ENCODE peak calls at places on chromosome 11, in five cellular contexts. One of them, this sample, is unnamed.

GRCh38 chr11:84398017-84398626 is 1112.0 kb upstream of the CCDC90B start:
- DNase-seq in H1: no peak
- DNase-seq in IMR-90: peak
- DNase-seq in A549: peak
- DNase-seq in K562: no peak
- DNase-seq in this sample: peak

GRCh38 chr11:29452131-29452530 is 564.7 kb downstream of the KCNA4 start:
- DNase-seq in IMR-90: peak
- DNase-seq in K562: no peak
- DNase-seq in H1: no peak
- DNase-seq in A549: no peak
- DNase-seq in this sample: no peak

GRCh38 chr11:117816151-117816741 is 8.3 kb downstream of the FXYD2 start:
- DNase-seq in IMR-90: peak
- DNase-seq in K562: no peak
- DNase-seq in H1: no peak
- DNase-seq in A549: no peak
- DNase-seq in this sample: peak

GRCh38 chr11:1180171-1180570 is 22.4 kb downstream of the MUC5AC start:
- DNase-seq in IMR-90: no peak
- DNase-seq in A549: no peak
- DNase-seq in H1: no peak
- DNase-seq in K562: no peak
- DNase-seq in this sample: no peak

GRCh38 chr11:131809203-131809948 is 439.0 kb downstream of the NTM start:
- DNase-seq in A549: no peak
- DNase-seq in IMR-90: no peak
- DNase-seq in K562: no peak
- DNase-seq in H1: no peak
- DNase-seq in this sample: no peak

GRCh38 chr11:28585007-28585406 is 476.8 kb downstream of the METTL15 start:
- DNase-seq in A549: no peak
- DNase-seq in IMR-90: peak
- DNase-seq in H1: no peak
- DNase-seq in K562: no peak
- DNase-seq in this sample: no peak

GRCh38 chr11:113350646-113351045 is 36.3 kb downstream of the TTC12 start:
- DNase-seq in IMR-90: no peak
- DNase-seq in K562: no peak
- DNase-seq in A549: no peak
- DNase-seq in H1: no peak
- DNase-seq in this sample: no peak

GRCh38 chr11:57312511-57313021 is 12.2 kb downstream of the TNKS1BP1 start:
- DNase-seq in A549: no peak
- DNase-seq in H1: no peak
- DNase-seq in K562: no peak
- DNase-seq in IMR-90: no peak
- DNase-seq in this sample: no peak

GRCh38 chr11:763073-763463 is 14.2 kb downstream of the GATD1 start:
- DNase-seq in K562: peak
- DNase-seq in H1: no peak
- DNase-seq in A549: no peak
- DNase-seq in IMR-90: no peak
- DNase-seq in this sample: no peak

GRCh38 chr11:5891216-5891800 is 1.7 kb upstream of the OR52E5 start:
- DNase-seq in H1: no peak
- DNase-seq in K562: peak
- DNase-seq in A549: peak
- DNase-seq in IMR-90: peak
- DNase-seq in this sample: no peak

GRCh38 chr11:128582496-128583366 is 4.6 kb downstream of the ETS1 start:
- DNase-seq in H1: no peak
- DNase-seq in K562: no peak
- DNase-seq in IMR-90: peak
- DNase-seq in A549: peak
- DNase-seq in this sample: no peak

GRCh38 chr11:72254299-72254993 is 10.5 kb upstream of the PHOX2A start:
- DNase-seq in H1: peak
- DNase-seq in A549: no peak
- DNase-seq in K562: no peak
- DNase-seq in IMR-90: no peak
- DNase-seq in this sample: no peak

GRCh38 chr11:64173616-64174355 is 7.9 kb upstream of the MACROD1 start:
- DNase-seq in IMR-90: peak
- DNase-seq in H1: no peak
- DNase-seq in K562: no peak
- DNase-seq in A549: no peak
- DNase-seq in this sample: no peak

GRCh38 chr11:79184285-79184684 is 256.5 kb downstream of the TENM4 start:
- DNase-seq in IMR-90: no peak
- DNase-seq in K562: no peak
- DNase-seq in A549: no peak
- DNase-seq in H1: no peak
- DNase-seq in this sample: no peak

GRCh38 chr11:11476499-11476898 is 123.4 kb upstream of the CSNK2A3 start:
- DNase-seq in K562: no peak
- DNase-seq in IMR-90: no peak
- DNase-seq in H1: no peak
- DNase-seq in A549: no peak
- DNase-seq in this sample: no peak
- TF ChIP-seq RFX5 in K562: no peak
- TF ChIP-seq RFX5 in IMR-90: no peak
- TF ChIP-seq RFX5 in H1: no peak
- TF ChIP-seq RFX5 in A549: no peak
- TF ChIP-seq RFX5 in this sample: no peak

DNA sequence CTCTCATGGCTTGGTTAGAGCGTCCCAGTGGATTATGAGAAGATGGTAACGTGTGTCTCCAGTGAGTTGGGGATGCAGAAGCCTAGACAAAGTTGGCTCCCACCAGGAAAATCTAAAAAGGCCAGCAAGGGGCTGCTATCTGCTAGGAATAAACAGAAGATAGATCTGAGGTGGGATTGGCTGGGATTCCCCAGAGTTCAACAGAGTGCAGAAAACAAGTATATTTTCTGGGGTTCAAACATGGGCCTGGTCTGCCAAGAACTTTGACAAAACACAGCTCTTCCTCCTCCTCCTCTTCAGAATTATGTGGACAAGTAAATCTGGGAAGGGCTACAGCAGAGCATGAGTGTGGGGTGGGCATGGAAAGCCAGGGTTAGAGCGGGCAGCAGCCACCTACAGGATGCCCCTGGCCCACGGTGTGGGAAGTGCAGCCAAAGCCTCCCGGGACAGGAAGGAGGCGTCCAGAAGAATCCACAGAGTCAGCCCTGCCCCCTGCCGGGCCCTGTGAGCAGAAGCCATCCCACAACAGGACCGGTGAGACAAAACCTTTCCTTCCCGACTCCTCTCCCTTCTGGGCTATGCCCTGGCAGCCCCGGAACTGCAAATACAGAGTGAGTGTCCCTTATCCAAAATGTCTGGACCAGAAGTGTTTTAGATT is 67.1 kb downstream of the CD82 start:
- DNase-seq in K562: peak
- DNase-seq in A549: peak
- DNase-seq in IMR-90: no peak
- DNase-seq in H1: peak
- DNase-seq in this sample: peak
- TF ChIP-seq RFX5 in K562: no peak
- TF ChIP-seq RFX5 in A549: no peak
- TF ChIP-seq RFX5 in IMR-90: no peak
- TF ChIP-seq RFX5 in H1: no peak
- TF ChIP-seq RFX5 in this sample: no peak

DNA sequence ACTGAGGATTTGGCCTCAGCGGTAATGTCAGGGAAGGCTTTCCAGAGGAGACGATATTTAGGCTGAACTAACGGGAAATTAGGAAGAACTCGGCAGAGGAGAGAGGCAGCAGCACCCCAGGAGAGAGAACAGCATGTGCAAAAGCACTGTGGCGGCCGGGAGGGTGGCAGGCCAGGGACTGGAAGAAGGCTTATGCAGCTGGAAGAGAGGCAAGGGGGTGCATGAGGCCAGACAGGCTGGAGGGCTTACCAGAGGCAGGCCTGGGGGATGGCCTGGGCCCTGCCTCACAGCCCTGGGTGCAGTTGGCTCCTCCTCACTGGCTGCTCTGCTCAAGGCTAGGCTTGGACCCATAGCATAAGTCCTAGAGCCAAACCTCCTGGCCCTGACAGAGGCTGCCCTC is 7.7 kb upstream of the NPAS4 start:
- DNase-seq in K562: no peak
- DNase-seq in H1: no peak
- DNase-seq in IMR-90: no peak
- DNase-seq in A549: no peak
- DNase-seq in this sample: no peak
- TF ChIP-seq RFX5 in K562: no peak
- TF ChIP-seq RFX5 in H1: no peak
- TF ChIP-seq RFX5 in IMR-90: no peak
- TF ChIP-seq RFX5 in A549: no peak
- TF ChIP-seq RFX5 in this sample: no peak

GRCh38 chr11:119178166-119178680 is 7.1 kb upstream of the NHERF4 start:
- DNase-seq in H1: no peak
- DNase-seq in IMR-90: no peak
- DNase-seq in A549: no peak
- DNase-seq in K562: no peak
- DNase-seq in this sample: no peak

GRCh38 chr11:119169272-119169719 is 771 bp downstream of the NLRX1 start:
- DNase-seq in A549: peak
- DNase-seq in K562: no peak
- DNase-seq in IMR-90: no peak
- DNase-seq in H1: peak
- DNase-seq in this sample: peak

GRCh38 chr11:119175493-119176077 is 7.1 kb downstream of the NLRX1 start:
- DNase-seq in H1: no peak
- DNase-seq in IMR-90: peak
- DNase-seq in A549: no peak
- DNase-seq in K562: peak
- DNase-seq in this sample: no peak

GRCh38 chr11:119172513-119172912 is 4.0 kb downstream of the NLRX1 start:
- DNase-seq in A549: no peak
- DNase-seq in K562: peak
- DNase-seq in IMR-90: no peak
- DNase-seq in H1: no peak
- DNase-seq in this sample: no peak

GRCh38 chr11:119173453-119173852 is 4.9 kb downstream of the NLRX1 start:
- DNase-seq in H1: no peak
- DNase-seq in A549: no peak
- DNase-seq in IMR-90: no peak
- DNase-seq in K562: no peak
- DNase-seq in this sample: no peak
- TF ChIP-seq RFX5 in H1: no peak
- TF ChIP-seq RFX5 in A549: no peak
- TF ChIP-seq RFX5 in IMR-90: no peak
- TF ChIP-seq RFX5 in K562: no peak
- TF ChIP-seq RFX5 in this sample: no peak

DNA sequence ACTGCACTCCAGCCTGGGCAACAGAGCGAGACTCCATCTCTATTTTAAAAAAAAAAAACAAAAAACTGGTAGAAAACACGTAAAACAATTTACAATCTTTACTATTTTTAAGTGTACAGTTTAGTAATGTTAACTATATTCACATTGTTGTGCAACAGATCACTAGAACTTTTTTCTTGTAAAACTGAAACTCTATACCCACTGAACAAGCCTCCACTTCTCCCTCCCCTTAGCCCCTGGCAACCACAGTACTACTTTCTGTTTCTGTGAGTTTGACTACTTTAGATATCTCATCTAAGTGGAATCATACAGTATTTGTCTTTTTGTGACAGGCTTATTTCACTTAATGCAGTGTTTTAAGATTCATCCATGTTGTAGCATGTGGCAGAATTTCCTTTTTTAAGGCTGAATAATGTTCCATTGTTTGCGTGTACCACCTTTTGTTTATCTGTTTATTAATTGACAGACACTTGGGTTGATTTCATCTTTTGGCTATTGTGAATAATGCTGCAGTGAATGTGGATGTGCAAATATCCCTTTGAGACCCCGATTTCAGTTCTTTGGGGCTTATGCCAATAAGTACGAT is 10.9 kb downstream of the DDB2 start:
- DNase-seq in A549: no peak
- DNase-seq in K562: no peak
- DNase-seq in H1: no peak
- DNase-seq in IMR-90: peak
- DNase-seq in this sample: no peak
- TF ChIP-seq RFX5 in A549: no peak
- TF ChIP-seq RFX5 in K562: no peak
- TF ChIP-seq RFX5 in H1: no peak
- TF ChIP-seq RFX5 in IMR-90: no peak
- TF ChIP-seq RFX5 in this sample: no peak